ENCODE peak calls at places on chromosome 17, in ten cellular contexts. A is lower lobe of right lung; C is stimulated activated CD8-positive, alpha-beta memory T cell treated with anti-CD3 and anti-CD28 coated beads, Interleukin-7, amount 100 ng/mL, for 24 hours; S is NCI-H1092; H is Right ventricle myocardium superior; O is NCI-H2081 treated with DMSO at 0.1 percent for 48 hours; D is T-cell; V is COLO829; Y is activated T-cell treated with anti-CD3 and anti-CD28 coated beads for 1 hour; P is CD4-positive, alpha-beta T cell. U is an unnamed sample.

GRCh38 chr17:44039829-44040635 is 25.3 kb upstream of the TMEM101 start:
- DNase-seq in A (no peak), C (no peak), D (no peak), O (no peak), S (no peak), P (no peak), V (no peak), H (no peak), Y (no peak), U (no peak)

GRCh38 chr17:74704536-74704935 is 8.2 kb downstream of the CD300LF start:
- DNase-seq in D (no peak), O (no peak), P (no peak), V (no peak), C (no peak), A (peak), S (no peak), H (no peak), Y (no peak), U (no peak)

GRCh38 chr17:80947200-80947940 is 44.3 kb upstream of the CHMP6 start:
- DNase-seq in A (peak), S (no peak), P (no peak), O (no peak), D (no peak), H (peak), C (no peak), Y (no peak), V (no peak), U (no peak)

GRCh38 chr17:59829217-59830006 is 63.3 kb downstream of the TUBD1 start:
- DNase-seq in O (peak), Y (no peak), H (no peak), C (no peak), A (no peak), D (no peak), P (no peak), S (peak), V (peak), U (peak)

GRCh38 chr17:10683853-10684252 is 13.5 kb downstream of the SCO1 start:
- DNase-seq in D (no peak), C (no peak), S (no peak), H (no peak), A (no peak), V (no peak), O (no peak), Y (no peak), P (no peak), U (no peak)

GRCh38 chr17:81579821-81580321 is 27.7 kb upstream of the FAAP100 start:
- DNase-seq in Y (no peak), C (no peak), V (no peak), S (no peak), P (no peak), A (no peak), D (no peak), O (no peak), H (no peak), U (no peak)

GRCh38 chr17:19712436-19713004 is 3.9 kb downstream of the SLC47A2 start:
- DNase-seq in D (no peak), Y (no peak), V (no peak), C (no peak), S (no peak), O (no peak), H (no peak), A (no peak), P (no peak), U (no peak)

GRCh38 chr17:1574697-1575471 is 12.3 kb upstream of the PITPNA start:
- DNase-seq in V (no peak), O (no peak), H (no peak), S (peak), C (no peak), A (no peak), Y (no peak), D (no peak), P (no peak), U (no peak)

GRCh38 chr17:70072900-70073299 is 2.1 kb upstream of the KCNJ16 start:
- DNase-seq in D (no peak), P (no peak), H (no peak), C (no peak), A (no peak), Y (no peak), O (no peak), S (no peak), V (peak), U (no peak)

GRCh38 chr17:4006165-4006589 is 41.9 kb upstream of the ATP2A3 start:
- DNase-seq in D (no peak), O (no peak), A (peak), P (no peak), V (no peak), H (no peak), C (no peak), Y (no peak), S (no peak), U (no peak)

GRCh38 chr17:9987779-9988585 is 82.9 kb upstream of the RCVRN start:
- DNase-seq in H (peak), Y (peak), D (peak), A (peak), S (no peak), O (no peak), P (no peak), C (no peak), V (peak), U (no peak)

GRCh38 chr17:39968731-39969130 is 5.9 kb downstream of the GSDMA start:
- DNase-seq in H (no peak), D (no peak), O (no peak), A (no peak), Y (no peak), S (no peak), P (no peak), C (no peak), V (no peak), U (no peak)

GRCh38 chr17:8314797-8315739 is 5.0 kb downstream of the ARHGEF15 start:
- DNase-seq in H (no peak), V (no peak), C (no peak), O (no peak), D (no peak), P (no peak), A (no peak), Y (no peak), S (no peak), U (no peak)

GRCh38 chr17:50354198-50354597 is 8.3 kb downstream of the XYLT2 start:
- DNase-seq in S (no peak), O (no peak), D (no peak), A (no peak), H (no peak), P (no peak), V (no peak), Y (no peak), C (no peak), U (no peak)

GRCh38 chr17:63714550-63715277 is 14.8 kb upstream of the LIMD2 start:
- DNase-seq in H (no peak), S (no peak), P (no peak), A (no peak), C (no peak), O (no peak), D (no peak), Y (no peak), V (no peak), U (no peak)

GRCh38 chr17:80513892-80514291 is 30.7 kb upstream of the RPTOR start:
- DNase-seq in D (no peak), O (no peak), C (no peak), V (no peak), S (no peak), H (no peak), P (no peak), A (no peak), Y (no peak), U (no peak)

GRCh38 chr17:45111838-45112237 is 20.5 kb downstream of the PLCD3 start:
- DNase-seq in H (no peak), D (no peak), O (no peak), Y (no peak), V (no peak), P (no peak), S (no peak), A (no peak), C (no peak), U (no peak)

GRCh38 chr17:17681187-17681743 is at the start of gene RAI1:
- DNase-seq in Y (peak), V (peak), A (peak), O (no peak), D (peak), S (peak), P (peak), C (peak), H (peak), U (peak)

GRCh38 chr17:76480676-76481075 is 13.3 kb downstream of the AANAT start:
- DNase-seq in V (peak), Y (no peak), P (no peak), H (no peak), A (no peak), O (no peak), S (no peak), C (no peak), D (no peak), U (no peak)

GRCh38 chr17:2876467-2876866 is 80.2 kb downstream of the RAP1GAP2 start:
- DNase-seq in O (no peak), H (no peak), P (no peak), V (no peak), D (no peak), C (no peak), A (no peak), Y (no peak), S (no peak), U (no peak)

GRCh38 chr17:66957951-66958579 is 6.4 kb upstream of the CACNG4 start:
- DNase-seq in V (no peak), D (no peak), S (no peak), P (no peak), Y (no peak), O (no peak), H (no peak), C (no peak), A (no peak), U (no peak)

GRCh38 chr17:80936218-80936617 is 55.4 kb upstream of the CHMP6 start:
- DNase-seq in D (no peak), V (no peak), Y (no peak), C (no peak), A (no peak), P (no peak), S (no peak), O (no peak), H (no peak), U (no peak)

GRCh38 chr17:48791128-48792032 is 25.6 kb downstream of the TTLL6 start:
- DNase-seq in C (no peak), P (peak), H (peak), A (peak), V (peak), Y (no peak), O (no peak), S (peak), D (no peak), U (peak)